ENCODE peak calls at places on chromosomes 1 and 21, in nine cellular contexts. I, B, G, T, C, R, E, H and W are unnamed samples.

GRCh38 chr21:16476056-16476850 is 746.5 kb downstream of the USP25 start:
- DNase-seq in G (no peak), I (peak), C (no peak), B (no peak), R (peak), E (no peak), H (no peak), T (no peak), W (no peak)

GRCh38 chr1:77037990-77038389 is 170.7 kb downstream of the ST6GALNAC5 start:
- DNase-seq in C (no peak), H (no peak), I (no peak), B (no peak), G (no peak), R (peak), T (no peak), E (no peak), W (no peak)

GRCh38 chr1:101178688-101179491 is 57.9 kb upstream of the S1PR1 start:
- DNase-seq in C (no peak), G (no peak), T (no peak), E (peak), R (no peak), B (no peak), H (no peak), I (no peak), W (no peak)

GRCh38 chr1:46558141-46558963 is 6.9 kb upstream of the KNCN start:
- DNase-seq in C (no peak), R (no peak), E (no peak), T (no peak), G (no peak), B (no peak), I (no peak), H (no peak), W (peak)

GRCh38 chr1:155093938-155094621 is 15.4 kb downstream of the EFNA3 start:
- DNase-seq in I (peak), B (no peak), E (no peak), T (peak), G (no peak), H (no peak), C (no peak), R (peak), W (no peak)

GRCh38 chr1:205504311-205505075 is at the start of gene CDK18:
- DNase-seq in B (peak), E (peak), G (peak), C (no peak), I (peak), R (no peak), T (peak), H (peak), W (peak)

GRCh38 chr1:21313146-21313885 is 23.1 kb upstream of the ECE1 start:
- DNase-seq in H (no peak), C (no peak), R (peak), G (no peak), E (no peak), I (no peak), T (no peak), B (no peak), W (no peak)

GRCh38 chr1:3076388-3076740 is 7.4 kb downstream of the PRDM16 start:
- DNase-seq in I (no peak), G (no peak), C (no peak), R (no peak), H (no peak), B (no peak), T (no peak), E (no peak), W (no peak)

GRCh38 chr21:33308586-33309490 is 15.9 kb upstream of the IFNAR1 start:
- DNase-seq in I (peak), G (no peak), H (no peak), C (no peak), E (peak), T (no peak), B (no peak), R (no peak), W (no peak)

GRCh38 chr1:88800382-88801051 is 90.8 kb downstream of the GTF2B start:
- DNase-seq in I (peak), G (no peak), B (no peak), R (peak), E (peak), T (no peak), C (no peak), H (peak), W (no peak)

GRCh38 chr1:28087614-28088167 is 719 bp downstream of the EYA3 start:
- DNase-seq in H (no peak), G (no peak), C (no peak), T (no peak), I (no peak), B (no peak), E (peak), R (peak), W (no peak)

GRCh38 chr1:218456449-218456848 is 111.3 kb downstream of the TGFB2 start:
- DNase-seq in C (no peak), H (no peak), E (no peak), T (no peak), B (no peak), R (no peak), I (no peak), G (no peak), W (no peak)

GRCh38 chr1:217188280-217189235 is 442.3 kb downstream of the GPATCH2 start:
- DNase-seq in E (no peak), B (no peak), T (no peak), G (no peak), C (no peak), R (no peak), H (no peak), I (peak), W (no peak)

GRCh38 chr21:36200089-36200561 is 43.5 kb downstream of the DOP1B start:
- DNase-seq in B (no peak), R (no peak), I (no peak), E (no peak), T (no peak), G (no peak), C (no peak), H (no peak), W (no peak)

GRCh38 chr1:1916882-1917281 is 1.8 kb downstream of the CALML6 start:
- DNase-seq in I (no peak), B (no peak), C (no peak), R (no peak), G (no peak), T (no peak), E (no peak), H (no peak), W (peak)

GRCh38 chr21:44335266-44336059 is 3.7 kb downstream of the CFAP410 start:
- DNase-seq in T (no peak), R (no peak), H (no peak), E (no peak), C (no peak), G (no peak), B (no peak), I (no peak), W (no peak)

GRCh38 chr1:2927995-2928732 is 93.1 kb upstream of the ACTRT2 start:
- DNase-seq in T (no peak), R (no peak), C (no peak), B (no peak), E (no peak), G (no peak), I (no peak), H (no peak), W (no peak)

GRCh38 chr1:93766451-93766850 is 84.8 kb upstream of the BCAR3 start:
- DNase-seq in H (no peak), I (no peak), G (no peak), R (no peak), T (no peak), C (no peak), B (no peak), E (no peak), W (no peak)

GRCh38 chr1:29851666-29852065 is 615.3 kb downstream of the PTPRU start:
- DNase-seq in C (no peak), R (no peak), T (no peak), H (no peak), B (no peak), I (no peak), G (no peak), E (no peak), W (no peak)

GRCh38 chr1:185663771-185664296 is 70.4 kb upstream of the HMCN1 start:
- DNase-seq in C (no peak), R (no peak), H (no peak), I (no peak), G (no peak), E (no peak), B (no peak), T (no peak), W (no peak)

GRCh38 chr1:91916046-91916445 is 30.1 kb upstream of the TGFBR3 start:
- DNase-seq in E (no peak), T (no peak), G (no peak), C (no peak), B (no peak), R (no peak), I (no peak), H (no peak), W (no peak)

GRCh38 chr1:75838099-75838498 is 41.4 kb downstream of the MSH4 start:
- DNase-seq in B (no peak), C (no peak), R (no peak), I (no peak), G (no peak), T (no peak), H (no peak), E (no peak), W (no peak)

GRCh38 chr1:99969260-99969728 is 502 bp upstream of the SLC35A3 start:
- DNase-seq in G (no peak), T (no peak), E (no peak), R (no peak), C (no peak), I (no peak), B (no peak), H (no peak), W (no peak)

GRCh38 chr1:96882096-96882495 is 160.5 kb downstream of the PTBP2 start:
- DNase-seq in B (no peak), E (no peak), H (no peak), T (no peak), R (no peak), G (no peak), C (no peak), I (peak), W (no peak)

GRCh38 chr1:42940851-42941639 is 17.6 kb downstream of the SLC2A1 start:
- DNase-seq in H (no peak), R (peak), C (peak), I (peak), E (no peak), B (no peak), G (no peak), T (no peak), W (peak)

GRCh38 chr21:15210235-15210678 is 145.5 kb upstream of the NRIP1 start:
- DNase-seq in R (peak), G (peak), T (peak), H (no peak), B (peak), E (no peak), I (peak), C (no peak), W (peak)

GRCh38 chr1:95407146-95407863 is 173.3 kb downstream of the RWDD3 start:
- DNase-seq in R (peak), H (no peak), I (no peak), G (no peak), B (no peak), T (no peak), C (no peak), E (no peak), W (no peak)

GRCh38 chr1:213513006-213513405 is 462.0 kb downstream of the RPS6KC1 start:
- DNase-seq in T (no peak), H (no peak), R (no peak), G (no peak), E (no peak), I (no peak), B (no peak), C (no peak), W (no peak)
- H3K27ac ChIP-seq in T (no peak), H (no peak), R (no peak), G (no peak), E (no peak), I (no peak), B (no peak), C (no peak), W (no peak)

GRCh38 chr1:161930064-161930463 is 93.6 kb downstream of the OLFML2B start:
- DNase-seq in R (peak), I (peak), T (no peak), H (no peak), E (no peak), B (no peak), G (no peak), C (no peak), W (no peak)
- H3K27ac ChIP-seq in R (peak), I (no peak), T (no peak), H (no peak), E (no peak), B (peak), G (no peak), C (no peak), W (peak)

GRCh38 chr1:53172751-53173498 is 23.7 kb upstream of the CPT2 start:
- DNase-seq in I (peak), C (no peak), T (no peak), E (no peak), B (no peak), R (peak), H (no peak), G (no peak), W (no peak)
- H3K27ac ChIP-seq in I (no peak), C (no peak), T (no peak), E (no peak), B (no peak), R (no peak), H (no peak), G (no peak), W (no peak)

GRCh38 chr1:64043976-64044375 is 159.4 kb upstream of the UBE2U start:
- DNase-seq in B (no peak), G (no peak), I (peak), C (no peak), T (no peak), H (no peak), R (peak), E (no peak), W (no peak)
- H3K27ac ChIP-seq in B (peak), G (no peak), I (no peak), C (no peak), T (no peak), H (no peak), R (peak), E (no peak), W (peak)

DNA sequence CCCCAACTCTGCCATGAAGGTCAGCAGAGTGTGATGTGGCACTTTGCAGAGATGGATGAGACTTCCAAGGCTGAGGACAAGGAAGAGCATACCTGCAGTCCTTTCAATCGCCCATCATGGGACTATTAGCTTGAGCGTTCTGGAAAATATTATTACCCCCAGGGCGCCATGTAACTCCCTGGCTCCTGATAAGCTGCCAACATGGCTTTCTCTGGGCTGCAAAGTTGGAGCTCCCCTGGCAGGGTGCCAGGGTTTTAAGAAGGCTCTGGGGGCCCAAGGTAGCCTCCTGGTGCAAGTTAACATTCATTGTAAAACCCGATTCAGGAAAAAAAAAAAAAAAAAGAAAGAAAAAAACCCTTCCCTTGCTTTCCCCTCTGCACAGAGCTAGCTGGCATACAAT is 196.7 kb downstream of the PBX1 start:
- DNase-seq in I (no peak), G (no peak), T (no peak), B (no peak), R (no peak), E (no peak), C (no peak), H (no peak), W (no peak)
- H3K27ac ChIP-seq in I (peak), G (no peak), T (no peak), B (no peak), R (no peak), E (no peak), C (no peak), H (no peak), W (no peak)

DNA sequence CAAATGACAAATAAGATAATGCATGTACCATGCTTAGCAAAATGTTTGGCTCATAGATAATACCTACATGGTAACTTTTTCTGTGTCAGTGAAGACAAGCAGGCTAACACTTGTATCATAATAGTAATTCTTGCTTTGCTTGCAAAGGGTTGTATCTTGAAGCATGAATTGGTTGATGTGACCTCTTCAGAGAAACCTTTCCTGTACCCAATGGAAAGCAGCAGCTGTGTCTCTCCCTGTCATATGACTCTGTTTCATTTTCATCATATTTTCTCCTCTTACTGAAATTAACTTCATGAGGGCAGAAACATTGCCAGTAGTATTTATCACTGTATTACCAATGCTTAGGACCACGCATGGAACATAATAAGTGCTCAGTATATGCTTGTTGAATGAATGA is 4.4 kb downstream of the SH2D1B start:
- DNase-seq in I (no peak), H (no peak), B (no peak), G (no peak), R (no peak), E (no peak), C (no peak), T (no peak), W (no peak)
- H3K27ac ChIP-seq in I (no peak), H (no peak), B (no peak), G (no peak), R (no peak), E (no peak), C (no peak), T (no peak), W (no peak)

GRCh38 chr1:51618715-51619114 is 1.8 kb downstream of the OSBPL9 start:
- DNase-seq in G (no peak), B (no peak), E (no peak), H (no peak), C (no peak), I (no peak), R (no peak), T (no peak), W (no peak)
- H3K27ac ChIP-seq in G (no peak), B (peak), E (no peak), H (no peak), C (no peak), I (no peak), R (no peak), T (no peak), W (no peak)

GRCh38 chr1:183164963-183165362 is 21.1 kb upstream of the LAMC2 start:
- DNase-seq in B (no peak), E (no peak), T (no peak), I (no peak), C (no peak), G (no peak), H (no peak), R (no peak), W (no peak)
- H3K27ac ChIP-seq in B (no peak), E (no peak), T (no peak), I (no peak), C (no peak), G (no peak), H (no peak), R (no peak), W (no peak)

GRCh38 chr21:26798856-26799751 is 46.1 kb downstream of the ADAMTS1 start:
- DNase-seq in G (no peak), H (no peak), T (no peak), E (no peak), R (no peak), C (no peak), I (no peak), B (no peak), W (no peak)

GRCh38 chr21:26800001-26800400 is 45.2 kb downstream of the ADAMTS1 start:
- DNase-seq in I (peak), C (no peak), R (peak), E (no peak), G (no peak), T (peak), H (no peak), B (no peak), W (no peak)

GRCh38 chr21:26797878-26798456 is 47.2 kb downstream of the ADAMTS1 start:
- DNase-seq in G (no peak), E (no peak), R (no peak), C (no peak), T (no peak), I (no peak), H (no peak), B (no peak), W (no peak)

GRCh38 chr21:26801524-26801923 is 43.7 kb downstream of the ADAMTS1 start:
- DNase-seq in I (peak), B (no peak), R (peak), T (no peak), H (no peak), G (no peak), C (peak), E (no peak), W (no peak)

GRCh38 chr21:26800455-26801454 is 44.5 kb downstream of the ADAMTS1 start:
- DNase-seq in T (peak), B (no peak), E (no peak), G (no peak), H (no peak), R (peak), I (peak), C (no peak), W (no peak)
- H3K27ac ChIP-seq in T (peak), B (peak), E (no peak), G (peak), H (no peak), R (peak), I (no peak), C (peak), W (peak)

DNA sequence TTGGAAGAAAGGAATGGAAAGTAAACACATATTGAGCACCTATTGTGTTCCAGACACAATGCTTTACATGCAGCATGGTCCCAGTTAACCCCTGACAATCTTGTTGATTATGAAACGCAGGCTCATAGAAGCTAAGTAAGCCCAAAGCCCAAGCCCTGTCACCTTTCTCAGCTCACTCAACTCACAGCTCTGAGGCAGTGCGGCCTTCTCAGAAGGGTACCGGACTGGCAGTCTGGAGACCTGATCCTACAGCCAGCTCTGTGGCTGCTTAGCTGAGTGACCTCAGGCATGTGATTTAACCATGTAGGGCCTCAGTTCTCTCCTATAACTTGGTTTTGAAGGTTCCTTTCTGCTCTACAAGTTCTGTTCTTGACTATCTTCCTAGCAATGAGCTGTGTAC is 464 bp upstream of the RNASEL start:
- DNase-seq in G (no peak), R (no peak), T (no peak), C (no peak), B (no peak), I (no peak), E (no peak), H (no peak), W (no peak)
- H3K27ac ChIP-seq in G (peak), R (no peak), T (no peak), C (peak), B (no peak), I (no peak), E (peak), H (no peak), W (peak)